ENCODE peak calls at places on chromosomes 4 and X, in nine cellular contexts. One of them, this sample, is unnamed. For H3K36me3, the result is how much of the 10 kb centered on the place peaks cover.

GRCh38 chrX:133838761-133839676 is 146.4 kb downstream of the GPC3 start:
- DNase-seq in left lung: no peak
- DNase-seq in WERI-Rb-1: peak
- DNase-seq in tibial artery: no peak
- DNase-seq in brain microvascular endothelial cell: no peak
- DNase-seq in astrocyte: no peak
- DNase-seq in pancreas: no peak
- DNase-seq in GM23338: peak
- DNase-seq in OCI-LY7: peak
- DNase-seq in this sample: peak

GRCh38 chr4:11480683-11481082 is 52.0 kb upstream of the HS3ST1 start:
- DNase-seq in left lung: peak
- DNase-seq in WERI-Rb-1: no peak
- DNase-seq in tibial artery: peak
- DNase-seq in brain microvascular endothelial cell: no peak
- DNase-seq in astrocyte: no peak
- DNase-seq in pancreas: no peak
- DNase-seq in GM23338: no peak
- DNase-seq in OCI-LY7: no peak
- DNase-seq in this sample: peak

GRCh38 chrX:138849521-138849920 is 138.0 kb upstream of the FGF13 start:
- DNase-seq in left lung: no peak
- DNase-seq in WERI-Rb-1: no peak
- DNase-seq in tibial artery: no peak
- DNase-seq in brain microvascular endothelial cell: no peak
- DNase-seq in astrocyte: no peak
- DNase-seq in pancreas: no peak
- DNase-seq in GM23338: no peak
- DNase-seq in OCI-LY7: no peak
- DNase-seq in this sample: no peak

GRCh38 chr4:145034727-145035211 is 63.2 kb downstream of the ANAPC10 start:
- DNase-seq in left lung: no peak
- DNase-seq in WERI-Rb-1: peak
- DNase-seq in tibial artery: no peak
- DNase-seq in brain microvascular endothelial cell: peak
- DNase-seq in astrocyte: peak
- DNase-seq in pancreas: no peak
- DNase-seq in GM23338: no peak
- DNase-seq in OCI-LY7: no peak
- DNase-seq in this sample: no peak

GRCh38 chr4:2036327-2036726 is 22.8 kb upstream of the NAT8L start:
- DNase-seq in left lung: no peak
- DNase-seq in WERI-Rb-1: peak
- DNase-seq in tibial artery: no peak
- DNase-seq in brain microvascular endothelial cell: no peak
- DNase-seq in astrocyte: no peak
- DNase-seq in pancreas: no peak
- DNase-seq in GM23338: no peak
- DNase-seq in OCI-LY7: no peak
- DNase-seq in this sample: no peak

GRCh38 chrX:51893931-51894696 is 691 bp downstream of the MAGED1 start:
- DNase-seq in left lung: no peak
- DNase-seq in WERI-Rb-1: no peak
- DNase-seq in tibial artery: peak
- DNase-seq in brain microvascular endothelial cell: no peak
- DNase-seq in astrocyte: no peak
- DNase-seq in pancreas: no peak
- DNase-seq in GM23338: peak
- DNase-seq in OCI-LY7: peak
- DNase-seq in this sample: peak

GRCh38 chr4:173217727-173218126 is 49.1 kb downstream of the GALNT7 start:
- DNase-seq in left lung: no peak
- DNase-seq in WERI-Rb-1: no peak
- DNase-seq in tibial artery: no peak
- DNase-seq in brain microvascular endothelial cell: peak
- DNase-seq in astrocyte: peak
- DNase-seq in pancreas: no peak
- DNase-seq in GM23338: no peak
- DNase-seq in OCI-LY7: no peak
- DNase-seq in this sample: no peak

GRCh38 chr4:118684873-118685811 is at the start of gene METTL14:
- DNase-seq in left lung: peak
- DNase-seq in WERI-Rb-1: peak
- DNase-seq in tibial artery: peak
- DNase-seq in brain microvascular endothelial cell: peak
- DNase-seq in astrocyte: peak
- DNase-seq in pancreas: peak
- DNase-seq in GM23338: peak
- DNase-seq in OCI-LY7: peak
- DNase-seq in this sample: peak

GRCh38 chr4:52546449-52546848 is 112.7 kb downstream of the USP46 start:
- DNase-seq in left lung: no peak
- DNase-seq in WERI-Rb-1: no peak
- DNase-seq in tibial artery: no peak
- DNase-seq in brain microvascular endothelial cell: no peak
- DNase-seq in astrocyte: no peak
- DNase-seq in pancreas: no peak
- DNase-seq in GM23338: no peak
- DNase-seq in OCI-LY7: no peak
- DNase-seq in this sample: no peak

GRCh38 chrX:57286507-57287251 is at the start of gene FAAH2:
- DNase-seq in left lung: peak
- DNase-seq in WERI-Rb-1: no peak
- DNase-seq in tibial artery: no peak
- DNase-seq in brain microvascular endothelial cell: no peak
- DNase-seq in astrocyte: no peak
- DNase-seq in pancreas: peak
- DNase-seq in GM23338: peak
- DNase-seq in OCI-LY7: peak
- DNase-seq in this sample: no peak

GRCh38 chr4:89000844-89001360 is 56.1 kb downstream of the FAM13A start:
- DNase-seq in left lung: no peak
- DNase-seq in WERI-Rb-1: no peak
- DNase-seq in tibial artery: no peak
- DNase-seq in brain microvascular endothelial cell: peak
- DNase-seq in astrocyte: peak
- DNase-seq in pancreas: no peak
- DNase-seq in GM23338: no peak
- DNase-seq in OCI-LY7: no peak
- DNase-seq in this sample: no peak

GRCh38 chrX:122026665-122027064 is 979.3 kb downstream of the GLUD2 start:
- DNase-seq in left lung: no peak
- DNase-seq in WERI-Rb-1: no peak
- DNase-seq in tibial artery: no peak
- DNase-seq in brain microvascular endothelial cell: no peak
- DNase-seq in astrocyte: no peak
- DNase-seq in pancreas: no peak
- DNase-seq in GM23338: no peak
- DNase-seq in OCI-LY7: no peak
- DNase-seq in this sample: no peak

GRCh38 chr4:13570916-13571315 is 26.6 kb upstream of the NKX3-2 start:
- DNase-seq in left lung: no peak
- DNase-seq in WERI-Rb-1: no peak
- DNase-seq in tibial artery: no peak
- DNase-seq in brain microvascular endothelial cell: no peak
- DNase-seq in astrocyte: no peak
- DNase-seq in pancreas: no peak
- DNase-seq in GM23338: no peak
- DNase-seq in OCI-LY7: no peak
- DNase-seq in this sample: no peak

GRCh38 chr4:147526272-147526654 is 45.4 kb downstream of the EDNRA start:
- DNase-seq in left lung: no peak
- DNase-seq in WERI-Rb-1: peak
- DNase-seq in tibial artery: no peak
- DNase-seq in brain microvascular endothelial cell: no peak
- DNase-seq in astrocyte: no peak
- DNase-seq in pancreas: no peak
- DNase-seq in GM23338: peak
- DNase-seq in OCI-LY7: peak
- DNase-seq in this sample: peak
- TF ChIP-seq CTCF in left lung: no peak
- TF ChIP-seq CTCF in WERI-Rb-1: peak
- TF ChIP-seq CTCF in tibial artery: no peak
- TF ChIP-seq CTCF in brain microvascular endothelial cell: peak
- TF ChIP-seq CTCF in astrocyte: no peak
- TF ChIP-seq CTCF in pancreas: no peak
- TF ChIP-seq CTCF in GM23338: peak
- TF ChIP-seq CTCF in OCI-LY7: peak
- TF ChIP-seq CTCF in this sample: peak

GRCh38 chrX:7943600-7944245 is 16.5 kb upstream of the PNPLA4 start:
- DNase-seq in left lung: no peak
- DNase-seq in WERI-Rb-1: no peak
- DNase-seq in tibial artery: no peak
- DNase-seq in brain microvascular endothelial cell: no peak
- DNase-seq in astrocyte: peak
- DNase-seq in pancreas: no peak
- DNase-seq in GM23338: no peak
- DNase-seq in OCI-LY7: no peak
- DNase-seq in this sample: no peak

GRCh38 chrX:7950865-7951264 is 23.7 kb upstream of the PNPLA4 start:
- DNase-seq in left lung: no peak
- DNase-seq in WERI-Rb-1: no peak
- DNase-seq in tibial artery: no peak
- DNase-seq in brain microvascular endothelial cell: no peak
- DNase-seq in astrocyte: no peak
- DNase-seq in pancreas: no peak
- DNase-seq in GM23338: no peak
- DNase-seq in OCI-LY7: peak
- DNase-seq in this sample: no peak

GRCh38 chrX:7948483-7948882 is 21.3 kb upstream of the PNPLA4 start:
- DNase-seq in left lung: no peak
- DNase-seq in WERI-Rb-1: no peak
- DNase-seq in tibial artery: no peak
- DNase-seq in brain microvascular endothelial cell: no peak
- DNase-seq in astrocyte: no peak
- DNase-seq in pancreas: no peak
- DNase-seq in GM23338: no peak
- DNase-seq in OCI-LY7: no peak
- DNase-seq in this sample: no peak

GRCh38 chrX:7941390-7942042 is 14.3 kb upstream of the PNPLA4 start:
- DNase-seq in left lung: no peak
- DNase-seq in WERI-Rb-1: peak
- DNase-seq in tibial artery: no peak
- DNase-seq in brain microvascular endothelial cell: peak
- DNase-seq in astrocyte: no peak
- DNase-seq in pancreas: no peak
- DNase-seq in GM23338: peak
- DNase-seq in OCI-LY7: peak
- DNase-seq in this sample: no peak

GRCh38 chrX:7946960-7947359 is 19.7 kb upstream of the PNPLA4 start:
- DNase-seq in left lung: no peak
- DNase-seq in WERI-Rb-1: no peak
- DNase-seq in tibial artery: no peak
- DNase-seq in brain microvascular endothelial cell: no peak
- DNase-seq in astrocyte: no peak
- DNase-seq in pancreas: no peak
- DNase-seq in GM23338: peak
- DNase-seq in OCI-LY7: no peak
- DNase-seq in this sample: no peak
- H3K27ac ChIP-seq in left lung: no peak
- H3K27ac ChIP-seq in WERI-Rb-1: no peak
- H3K27ac ChIP-seq in tibial artery: no peak
- H3K27ac ChIP-seq in brain microvascular endothelial cell: no peak
- H3K27ac ChIP-seq in astrocyte: no peak
- H3K27ac ChIP-seq in pancreas: no peak
- H3K27ac ChIP-seq in GM23338: no peak
- H3K27ac ChIP-seq in OCI-LY7: no peak
- H3K27ac ChIP-seq in this sample: no peak

DNA sequence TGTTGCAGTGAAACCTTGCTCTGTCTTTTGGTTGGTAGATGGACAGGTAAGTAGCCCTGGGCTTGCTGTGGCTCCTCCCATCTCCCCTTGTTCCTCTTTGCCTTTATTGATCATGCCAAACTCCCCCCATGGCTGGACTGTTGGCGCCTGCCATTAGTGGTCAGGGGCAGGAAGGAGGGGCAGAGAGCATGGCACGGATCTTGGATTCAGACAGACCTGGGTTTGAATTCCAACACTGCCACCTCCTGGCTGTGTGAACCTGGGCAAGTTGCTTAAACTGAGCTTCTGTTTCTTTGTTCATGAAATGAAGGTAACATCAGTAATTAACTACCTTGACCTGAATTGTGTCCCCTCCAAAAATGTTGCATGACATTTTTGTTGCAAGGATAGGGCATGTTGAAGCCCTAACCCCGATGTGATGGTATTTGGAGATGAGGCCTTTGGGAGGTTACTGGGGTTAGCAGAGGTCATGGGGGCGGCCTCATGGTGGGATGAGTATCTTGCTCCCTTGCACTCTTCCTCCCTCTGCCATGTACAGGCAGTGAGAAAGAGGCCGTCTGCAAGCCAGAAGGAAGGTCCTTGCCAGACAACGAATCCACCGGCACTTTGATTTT is 6.0 kb downstream of the SLC2A9 start:
- DNase-seq in left lung: no peak
- DNase-seq in WERI-Rb-1: peak
- DNase-seq in tibial artery: no peak
- DNase-seq in brain microvascular endothelial cell: peak
- DNase-seq in astrocyte: no peak
- DNase-seq in pancreas: no peak
- DNase-seq in GM23338: peak
- DNase-seq in OCI-LY7: peak
- DNase-seq in this sample: peak
- H3K36me3 ChIP-seq in left lung: under half
- H3K36me3 ChIP-seq in WERI-Rb-1: under half
- H3K36me3 ChIP-seq in tibial artery: under half
- H3K36me3 ChIP-seq in brain microvascular endothelial cell: under half
- H3K36me3 ChIP-seq in astrocyte: under half
- H3K36me3 ChIP-seq in pancreas: under half
- H3K36me3 ChIP-seq in GM23338: under half
- H3K36me3 ChIP-seq in OCI-LY7: under half
- H3K36me3 ChIP-seq in this sample: under half

DNA sequence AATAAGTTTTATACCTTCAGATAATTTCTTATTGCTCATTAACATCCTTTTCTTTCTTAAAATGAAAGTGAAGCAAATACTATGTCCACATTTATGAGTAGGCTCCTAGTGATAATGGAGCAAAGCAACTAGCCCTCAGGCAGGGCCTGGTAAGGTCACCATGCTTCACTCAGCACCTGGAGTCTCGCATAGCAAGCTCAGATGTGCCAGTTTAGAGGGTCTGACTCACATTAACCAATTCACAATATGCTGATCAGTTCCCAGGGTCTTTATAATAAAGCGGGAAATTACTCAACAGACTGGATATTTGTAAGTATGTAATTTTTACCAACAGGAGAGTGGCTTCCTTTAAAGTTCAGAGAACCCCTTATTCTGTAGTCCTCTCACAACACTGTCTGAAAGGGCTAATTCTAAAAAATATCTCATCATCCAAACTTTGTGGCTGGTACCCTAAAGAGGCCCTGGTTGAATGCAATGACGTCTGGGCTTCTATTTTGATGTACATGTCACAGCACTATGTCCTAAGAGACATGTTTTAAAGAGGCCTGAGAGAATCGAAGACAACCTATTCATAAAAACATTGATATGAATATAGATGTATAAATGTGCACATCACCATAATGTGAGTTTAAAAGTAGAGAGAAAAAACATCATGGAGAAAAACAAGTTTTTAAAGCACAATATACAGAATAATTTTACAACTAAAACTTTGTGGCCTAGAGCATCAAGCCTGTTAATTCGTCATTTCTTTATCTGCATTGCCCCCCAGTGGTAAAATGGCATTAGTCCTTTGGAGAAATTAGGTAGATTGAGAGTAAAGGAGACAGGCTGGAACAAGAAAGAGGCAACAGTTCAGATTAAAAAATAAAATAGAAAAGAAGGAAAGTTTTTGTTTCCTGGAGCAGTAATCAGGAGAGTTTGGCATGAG is 44.3 kb downstream of the IL21 start:
- DNase-seq in left lung: no peak
- DNase-seq in WERI-Rb-1: no peak
- DNase-seq in tibial artery: no peak
- DNase-seq in brain microvascular endothelial cell: peak
- DNase-seq in astrocyte: no peak
- DNase-seq in pancreas: no peak
- DNase-seq in GM23338: peak
- DNase-seq in OCI-LY7: peak
- DNase-seq in this sample: no peak
- TF ChIP-seq CTCF in left lung: peak
- TF ChIP-seq CTCF in WERI-Rb-1: peak
- TF ChIP-seq CTCF in tibial artery: peak
- TF ChIP-seq CTCF in brain microvascular endothelial cell: peak
- TF ChIP-seq CTCF in astrocyte: peak
- TF ChIP-seq CTCF in pancreas: peak
- TF ChIP-seq CTCF in GM23338: peak
- TF ChIP-seq CTCF in OCI-LY7: peak
- TF ChIP-seq CTCF in this sample: peak

This sample was measured in heart right ventricle.